ENCODE peak calls at places on chromosomes 6 and 20, in ten cellular contexts. R, Q, C, S, F, L, H, D, W and P are unnamed samples.
A peak's percentile ranks its signal among the peaks of the same experiment; 100 is the strongest.

GRCh38 chr6:15183979-15184378 is 61.9 kb upstream of the JARID2 start:
- DNase-seq in R (no peak), Q (no peak), C (no peak), S (no peak), F (no peak), L (no peak), H (no peak), D (no peak), W (no peak), P (no peak)

GRCh38 chr6:81265106-81265505 is 487.4 kb downstream of the TENT5A start:
- DNase-seq in R (peak; percentile 23), Q (no peak), C (no peak), S (no peak), F (no peak), L (peak; percentile 19), H (peak; percentile 57), D (no peak), W (peak; percentile 7), P (peak; percentile 29)

GRCh38 chr6:142481466-142481865 is 179.7 kb downstream of the ADGRG6 start:
- DNase-seq in R (no peak), Q (no peak), C (no peak), S (no peak), F (no peak), L (no peak), H (no peak), D (no peak), W (no peak), P (no peak)

GRCh38 chr6:15952231-15953151 is 176.4 kb upstream of the MYLIP start:
- DNase-seq in R (no peak), Q (no peak), C (no peak), S (no peak), F (no peak), L (no peak), H (no peak), D (no peak), W (no peak), P (no peak)

GRCh38 chr6:157106487-157106886 is 216.8 kb downstream of the TMEM242 start:
- DNase-seq in R (peak; percentile 36), Q (peak; percentile 75), C (no peak), S (no peak), F (no peak), L (peak; percentile 78), H (no peak), D (peak; percentile 63), W (no peak), P (no peak)

GRCh38 chr20:30919514-30920188 is 337.8 kb upstream of the DEFB115 start:
- DNase-seq in R (no peak), Q (no peak), C (no peak), S (no peak), F (no peak), L (no peak), H (no peak), D (no peak), W (no peak), P (no peak)

GRCh38 chr6:27251672-27252251 is 4.3 kb downstream of the PRSS16 start:
- DNase-seq in R (peak; percentile 60), Q (peak; percentile 93), C (peak; percentile 87), S (no peak), F (peak; percentile 97), L (peak; percentile 38), H (peak; percentile 25), D (no peak), W (no peak), P (peak; percentile 87)

GRCh38 chr6:140744648-140745320 is 1370.3 kb upstream of the CITED2 start:
- DNase-seq in R (peak; percentile 80), Q (peak; percentile 71), C (no peak), S (no peak), F (no peak), L (peak; percentile 69), H (no peak), D (peak; percentile 48), W (no peak), P (no peak)

GRCh38 chr6:140441256-140441655 is 1066.8 kb upstream of the CITED2 start:
- DNase-seq in R (peak; percentile 78), Q (peak; percentile 28), C (peak; percentile 66), S (peak; percentile 46), F (no peak), L (peak; percentile 63), H (peak; percentile 25), D (peak; percentile 77), W (peak; percentile 46), P (peak; percentile 83)

GRCh38 chr6:65538644-65539043 is 168.4 kb downstream of the EYS start:
- DNase-seq in R (no peak), Q (no peak), C (no peak), S (no peak), F (no peak), L (no peak), H (no peak), D (no peak), W (no peak), P (no peak)

GRCh38 chr6:40999498-41000070 is 39.4 kb downstream of the UNC5CL start:
- DNase-seq in R (peak; percentile 68), Q (no peak), C (peak; percentile 46), S (peak; percentile 56), F (no peak), L (peak; percentile 32), H (peak; percentile 49), D (peak; percentile 13), W (peak; percentile 80), P (no peak)

GRCh38 chr6:31963921-31964320 is 4.9 kb downstream of the SKIC2 start:
- DNase-seq in R (no peak), Q (no peak), C (no peak), S (no peak), F (no peak), L (no peak), H (no peak), D (no peak), W (no peak), P (no peak)

GRCh38 chr6:166032366-166033171 is 135.1 kb downstream of the TBXT start:
- DNase-seq in R (peak; percentile 69), Q (no peak), C (no peak), S (peak; percentile 79), F (no peak), L (peak; percentile 90), H (peak; percentile 60), D (no peak), W (no peak), P (no peak)

GRCh38 chr6:142861711-142862110 is 83.3 kb downstream of the HIVEP2 start:
- DNase-seq in R (no peak), Q (no peak), C (no peak), S (no peak), F (no peak), L (no peak), H (no peak), D (no peak), W (no peak), P (no peak)

GRCh38 chr6:19842030-19842429 is 4.9 kb downstream of the ID4 start:
- DNase-seq in R (no peak), Q (no peak), C (no peak), S (no peak), F (no peak), L (no peak), H (no peak), D (no peak), W (no peak), P (no peak)

GRCh38 chr20:20297181-20297580 is 70.7 kb upstream of the INSM1 start:
- DNase-seq in R (no peak), Q (no peak), C (no peak), S (no peak), F (no peak), L (no peak), H (no peak), D (no peak), W (peak; percentile 20), P (no peak)

GRCh38 chr20:41746635-41747034 is 128.5 kb upstream of the CHD6 start:
- DNase-seq in R (no peak), Q (peak; percentile 3), C (no peak), S (no peak), F (no peak), L (no peak), H (no peak), D (no peak), W (no peak), P (peak; percentile 17)
- TF ChIP-seq CTCF in R (no peak), Q (no peak), C (no peak), S (no peak), F (no peak), L (no peak), H (no peak), D (peak; percentile 23), W (peak; percentile 20), P (no peak)

DNA sequence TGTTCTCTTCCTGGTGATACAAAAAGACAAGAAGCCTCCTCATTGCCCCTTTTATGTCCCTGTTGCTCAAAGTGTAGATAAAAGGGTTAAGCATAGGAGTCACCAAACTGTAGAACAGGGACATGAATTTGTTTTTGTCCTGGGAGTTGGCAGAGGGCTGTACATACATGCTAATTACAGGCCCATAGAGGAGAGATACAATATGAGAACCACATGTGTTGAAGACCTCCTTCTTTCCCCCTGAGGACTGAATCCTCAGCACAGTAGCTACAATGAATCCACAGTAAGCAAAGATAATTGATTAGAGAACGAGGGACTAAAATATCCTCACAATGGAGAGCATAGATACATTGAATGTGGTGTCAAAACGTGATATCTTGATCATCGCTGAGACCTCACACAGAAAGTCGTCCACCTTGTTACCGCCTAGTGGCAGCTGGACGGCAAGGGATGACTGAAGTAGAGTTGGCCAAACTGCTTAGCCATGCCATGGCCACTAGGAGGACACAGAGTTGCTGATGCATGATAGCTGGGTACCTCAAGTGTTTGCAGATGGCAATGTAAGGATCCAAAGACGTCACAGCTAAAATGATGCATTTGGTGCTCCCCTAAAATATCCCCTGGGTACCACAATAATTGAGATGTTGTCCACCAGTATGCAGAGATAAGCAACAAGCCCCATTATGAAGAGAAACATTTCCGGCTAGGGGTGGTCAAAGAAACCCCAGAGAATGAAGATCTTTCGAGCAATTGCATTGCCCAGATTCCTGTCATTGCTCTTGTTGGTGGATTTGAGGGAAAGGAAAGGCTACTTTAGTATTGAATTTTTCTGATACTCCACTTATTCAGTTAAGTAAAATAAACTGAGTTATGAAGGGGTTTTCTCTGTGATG is 15.0 kb downstream of the OR2B3 start:
- DNase-seq in R (peak; percentile 5), Q (peak; percentile 42), C (peak; percentile 38), S (no peak), F (no peak), L (no peak), H (no peak), D (peak; percentile 0), W (peak; percentile 61), P (no peak)
- TF ChIP-seq CTCF in R (no peak), Q (peak; percentile 93), C (peak; percentile 82), S (no peak), F (peak; percentile 24), L (peak; percentile 23), H (no peak), D (peak; percentile 48), W (peak; percentile 86), P (no peak)

GRCh38 chr20:44800398-44801046 is 9.8 kb downstream of the RIMS4 start:
- DNase-seq in R (no peak), Q (no peak), C (peak; percentile 40), S (no peak), F (no peak), L (no peak), H (no peak), D (no peak), W (peak; percentile 25), P (no peak)
- TF ChIP-seq CTCF in R (no peak), Q (no peak), C (peak; percentile 26), S (peak; percentile 15), F (no peak), L (peak; percentile 10), H (no peak), D (peak; percentile 43), W (peak; percentile 46), P (no peak)

GRCh38 chr6:77133031-77133430 is 330.3 kb downstream of the HTR1B start:
- DNase-seq in R (no peak), Q (no peak), C (no peak), S (no peak), F (no peak), L (no peak), H (no peak), D (no peak), W (no peak), P (no peak)
- TF ChIP-seq CTCF in R (no peak), Q (no peak), C (no peak), S (no peak), F (no peak), L (no peak), H (no peak), D (no peak), W (no peak), P (no peak)

GRCh38 chr6:33761922-33762629 is 15.4 kb upstream of the IP6K3 start:
- DNase-seq in R (peak; percentile 94), Q (peak; percentile 30), C (peak; percentile 69), S (peak; percentile 87), F (peak; percentile 89), L (peak; percentile 32), H (peak; percentile 80), D (peak; percentile 26), W (peak; percentile 87), P (no peak)
- TF ChIP-seq CTCF in R (peak; percentile 64), Q (peak; percentile 68), C (peak; percentile 48), S (peak; percentile 75), F (peak; percentile 9), L (peak; percentile 66), H (peak; percentile 75), D (peak; percentile 81), W (peak; percentile 100), P (no peak)